ENCODE peak calls at places on chromosomes 16 and 17, in five cellular contexts. D is A549, K is GM12878, S is K562, Z is endothelial cell of umbilical vein. B is an unnamed sample.
A peak's percentile ranks its signal among the peaks of the same experiment; 100 is the strongest.

GRCh38 chr17:58121925-58122324 is 26.3 kb upstream of the OR4D1 start:
- DNase-seq in D (peak; percentile 62), K (no peak), S (peak; percentile 39), Z (no peak), B (peak; percentile 57)

GRCh38 chr16:18013863-18014262 is 322.7 kb downstream of the NPIPA8 start:
- DNase-seq in D (no peak), K (peak; percentile 1), S (peak; percentile 13), Z (no peak), B (no peak)

GRCh38 chr16:82758904-82759303 is 132.1 kb downstream of the CDH13 start:
- DNase-seq in D (no peak), K (no peak), S (no peak), Z (no peak), B (no peak)

GRCh38 chr17:56681561-56682266 is 88.2 kb downstream of the NOG start:
- DNase-seq in D (no peak), K (no peak), S (no peak), Z (peak; percentile 82), B (peak; percentile 88)

GRCh38 chr17:39617446-39618251 is 9.1 kb upstream of the PPP1R1B start:
- DNase-seq in D (peak; percentile 80), K (no peak), S (peak; percentile 44), Z (peak; percentile 47), B (peak; percentile 80)

GRCh38 chr17:28950017-28950751 is 1.1 kb downstream of the PHF12 start:
- DNase-seq in D (peak; percentile 48), K (no peak), S (peak; percentile 34), Z (peak; percentile 54), B (peak; percentile 88)

GRCh38 chr17:47292206-47292605 is 31.5 kb upstream of the EFCAB13 start:
- DNase-seq in D (no peak), K (no peak), S (no peak), Z (no peak), B (no peak)

GRCh38 chr16:88600539-88600896 is 30.3 kb downstream of the ZC3H18 start:
- DNase-seq in D (no peak), K (no peak), S (no peak), Z (no peak), B (no peak)

GRCh38 chr16:66554492-66554891 is 2.1 kb downstream of the CKLF start:
- DNase-seq in D (no peak), K (no peak), S (no peak), Z (no peak), B (no peak)

GRCh38 chr17:12620200-12620720 is 45.4 kb upstream of the MYOCD start:
- DNase-seq in D (no peak), K (no peak), S (no peak), Z (no peak), B (no peak)

GRCh38 chr17:67881083-67881482 is 55.8 kb downstream of the BPTF start:
- DNase-seq in D (no peak), K (no peak), S (no peak), Z (no peak), B (no peak)

GRCh38 chr17:30809867-30810266 is 14.6 kb downstream of the CRLF3 start:
- DNase-seq in D (no peak), K (no peak), S (no peak), Z (no peak), B (no peak)

DNA sequence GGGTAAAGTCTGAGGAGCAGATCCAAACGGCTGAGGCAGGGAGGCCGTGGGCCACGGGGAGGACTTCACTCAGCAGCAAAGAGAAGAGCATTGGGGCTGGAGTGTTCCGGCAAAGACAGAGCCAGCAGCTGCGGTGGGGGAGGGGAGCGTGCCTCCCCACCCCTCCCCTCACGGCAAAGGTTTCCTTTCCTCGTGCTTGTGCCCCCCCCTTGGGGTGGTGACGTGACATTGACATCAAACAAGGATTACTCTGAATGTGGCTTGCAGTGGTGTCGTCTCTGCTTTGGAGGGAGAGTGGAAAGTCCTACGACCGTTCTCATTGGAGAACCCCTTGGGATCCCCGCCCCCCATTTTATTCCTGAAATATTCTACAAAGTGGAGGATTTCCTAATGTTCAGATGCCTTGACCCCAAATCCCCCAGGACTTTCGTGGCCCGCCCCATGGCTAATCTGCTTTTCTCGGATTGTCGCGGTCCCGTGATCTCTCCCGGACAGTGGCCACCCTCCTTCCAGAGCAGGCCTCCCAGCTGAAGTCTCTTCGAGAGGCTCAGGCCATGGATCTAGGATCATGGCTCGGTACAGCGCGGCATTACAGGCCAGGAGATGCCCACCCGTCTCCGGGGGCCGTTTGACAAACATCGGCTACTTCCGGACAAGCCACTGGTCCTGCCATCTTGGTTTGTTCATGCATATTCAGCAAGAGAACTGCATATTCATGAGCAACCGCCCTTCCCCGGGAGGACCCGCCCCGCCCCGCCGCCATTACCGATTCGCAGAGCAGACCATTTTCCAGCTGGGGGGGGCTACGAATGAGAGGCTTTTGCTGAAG is 714 bp upstream of the POLR2A start:
- DNase-seq in D (peak; percentile 96), K (peak; percentile 54), S (peak; percentile 83), Z (peak; percentile 75), B (peak; percentile 89)
- TF ChIP-seq CTCF in D (no peak), K (no peak), S (peak; percentile 46), Z (no peak), B (no peak)

DNA sequence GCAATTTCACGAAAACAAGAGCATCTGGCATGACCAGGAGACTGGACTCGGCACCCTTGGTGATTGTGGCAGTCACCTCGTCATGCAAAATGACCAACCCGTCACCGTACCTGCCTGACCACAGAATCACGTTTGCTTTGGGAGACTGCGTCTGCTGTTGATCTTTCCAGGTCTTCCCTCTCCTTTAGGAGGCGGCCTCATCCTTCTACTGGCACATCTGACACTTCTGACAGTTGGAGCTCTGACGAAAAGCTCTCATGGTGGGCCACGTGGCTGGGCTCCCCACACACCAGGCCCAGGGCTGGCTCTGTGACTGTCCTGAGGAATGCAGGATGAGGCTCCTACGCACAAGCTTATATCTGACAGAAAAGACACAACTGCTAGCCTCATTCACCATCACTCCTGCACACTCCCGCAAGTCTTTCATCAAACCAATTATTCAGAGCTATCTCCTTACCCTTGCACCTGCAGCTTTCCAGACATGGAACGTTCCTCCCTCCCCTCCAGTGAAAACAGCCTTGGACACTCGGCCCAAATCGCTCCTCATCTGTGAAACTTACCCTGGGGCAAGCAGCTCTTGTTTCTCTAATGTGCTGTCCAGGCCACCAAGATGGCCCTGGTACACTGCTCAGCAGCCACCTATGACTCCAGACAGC is 3.6 kb downstream of the TRAP1 start:
- DNase-seq in D (no peak), K (no peak), S (no peak), Z (no peak), B (no peak)
- TF ChIP-seq POLR2A in D (no peak), K (no peak), S (no peak), Z (no peak), B (no peak)

GRCh38 chr16:61246592-61246991 is 789.6 kb downstream of the CDH8 start:
- DNase-seq in D (no peak), K (no peak), S (no peak), Z (no peak), B (no peak)
- TF ChIP-seq MAX in D (no peak), K (no peak), S (no peak), Z (no peak), B (no peak)

GRCh38 chr16:87382023-87382785 is 1.4 kb downstream of the FBXO31 start:
- DNase-seq in D (no peak), K (no peak), S (no peak), Z (no peak), B (no peak)

GRCh38 chr16:87380875-87381274 is 2.7 kb downstream of the FBXO31 start:
- DNase-seq in D (no peak), K (peak; percentile 19), S (no peak), Z (no peak), B (no peak)

GRCh38 chr16:87387942-87388817 is 4.0 kb upstream of the MAP1LC3B start:
- DNase-seq in D (peak; percentile 95), K (peak; percentile 97), S (peak; percentile 96), Z (peak; percentile 99), B (peak; percentile 99)

GRCh38 chr16:87383522-87384161 is at the start of gene FBXO31:
- DNase-seq in D (peak; percentile 67), K (peak; percentile 77), S (peak; percentile 90), Z (peak; percentile 89), B (peak; percentile 95)

GRCh38 chr16:87384162-87384999 is 805 bp upstream of the FBXO31 start:
- DNase-seq in D (peak; percentile 42), K (no peak), S (peak; percentile 45), Z (no peak), B (peak; percentile 82)
- TF ChIP-seq CTCF in D (no peak), K (peak; percentile 5), S (no peak), Z (no peak), B (no peak)

DNA sequence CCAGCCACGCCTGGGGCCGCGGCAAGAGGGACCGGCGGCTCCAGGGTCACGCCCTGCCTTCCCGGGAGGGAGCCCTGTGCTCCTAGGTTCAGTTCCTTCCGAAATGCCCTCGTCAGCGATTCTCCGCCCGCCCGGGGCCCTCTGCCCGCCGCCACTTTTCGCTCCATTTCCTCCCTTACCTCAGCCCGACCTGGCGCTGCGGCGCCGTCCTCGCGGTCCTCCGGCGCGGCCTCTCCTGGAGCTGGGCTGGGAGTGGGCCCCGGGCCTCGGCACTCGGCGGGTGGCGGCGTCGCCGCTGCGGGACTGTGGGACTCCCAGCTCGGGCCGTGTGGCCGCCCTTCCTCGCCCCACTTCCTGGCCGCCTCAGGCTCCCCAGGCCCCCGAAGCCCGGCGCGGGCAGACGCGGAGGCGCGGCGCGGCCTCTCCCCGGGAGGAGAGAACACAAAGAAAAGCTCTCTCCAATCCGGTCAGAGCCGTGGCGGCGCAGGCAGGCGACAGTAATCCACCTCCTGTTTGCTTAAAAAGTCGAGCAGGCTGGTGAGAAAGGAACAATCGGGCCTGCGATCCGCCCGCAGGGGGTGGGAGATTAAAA is 1.6 kb downstream of the BAHCC1 start:
- DNase-seq in D (peak; percentile 55), K (no peak), S (no peak), Z (peak; percentile 44), B (peak; percentile 69)
- TF ChIP-seq POLR2A in D (no peak), K (no peak), S (no peak), Z (no peak), B (no peak)

GRCh38 chr16:10729649-10730048 is 14.0 kb upstream of the NUBP1 start:
- DNase-seq in D (peak; percentile 71), K (no peak), S (no peak), Z (no peak), B (no peak)
- TF ChIP-seq MAX in D (peak; percentile 56), K (no peak), S (no peak), Z (no peak), B (no peak)

GRCh38 chr17:43584666-43585102 is 38.5 kb upstream of the ETV4 start:
- DNase-seq in D (no peak), K (no peak), S (no peak), Z (peak; percentile 41), B (no peak)

GRCh38 chr17:43591750-43592562 is 45.8 kb upstream of the ETV4 start:
- DNase-seq in D (no peak), K (no peak), S (no peak), Z (peak; percentile 94), B (peak; percentile 52)

GRCh38 chr17:43587647-43588046 is 41.5 kb upstream of the ETV4 start:
- DNase-seq in D (no peak), K (no peak), S (no peak), Z (no peak), B (no peak)

GRCh38 chr17:43588664-43589435 is 42.7 kb upstream of the ETV4 start:
- DNase-seq in D (no peak), K (no peak), S (no peak), Z (no peak), B (no peak)

DNA sequence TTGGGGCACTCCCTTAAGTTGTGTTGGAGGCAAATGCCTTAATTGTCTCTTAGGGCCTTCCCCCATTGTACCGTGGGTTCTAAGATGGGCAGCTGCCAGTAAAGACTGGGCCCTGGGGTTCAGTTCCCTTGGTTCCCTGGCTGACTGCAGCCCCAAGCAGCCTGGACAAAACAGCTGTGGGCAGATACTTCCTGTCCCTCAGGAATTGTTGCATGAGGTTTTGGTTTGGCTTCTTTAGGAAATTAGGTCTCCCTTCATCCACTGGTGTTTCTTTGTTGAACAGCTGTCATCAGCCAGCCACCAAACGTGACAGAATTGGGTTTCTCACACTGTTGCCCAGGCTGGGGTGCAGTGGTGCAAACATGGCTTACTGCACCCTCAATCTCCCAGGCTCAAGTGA is 42.0 kb upstream of the ETV4 start:
- DNase-seq in D (no peak), K (no peak), S (no peak), Z (no peak), B (no peak)
- TF ChIP-seq CTCF in D (no peak), K (no peak), S (no peak), Z (no peak), B (no peak)

GRCh38 chr16:58519707-58520106 is 4.4 kb downstream of the SETD6 start:
- DNase-seq in D (no peak), K (no peak), S (no peak), Z (no peak), B (no peak)
- TF ChIP-seq POLR2A in D (no peak), K (no peak), S (peak; percentile 17), Z (no peak), B (no peak)

B was measured in NB4.